ENCODE peak calls at places on chromosomes 6 and 20, in eight cellular contexts. G, P, I, U, Y, F, Q and B are unnamed samples.

GRCh38 chr20:44442298-44443070 is 33.2 kb upstream of the TTPAL start:
- DNase-seq in G (no peak), P (no peak), I (no peak), U (no peak), Y (no peak), F (no peak), Q (no peak), B (peak)

GRCh38 chr6:56515081-56515905 is 127.4 kb downstream of the DST start:
- DNase-seq in G (no peak), P (no peak), I (no peak), U (no peak), Y (no peak), F (no peak), Q (no peak), B (no peak)

GRCh38 chr6:41674231-41675000 is 36.1 kb downstream of the MDFI start:
- DNase-seq in G (peak), P (no peak), I (no peak), U (no peak), Y (no peak), F (no peak), Q (no peak), B (no peak)

GRCh38 chr6:142242269-142242668 is 59.5 kb upstream of the ADGRG6 start:
- DNase-seq in G (no peak), P (no peak), I (peak), U (peak), Y (no peak), F (no peak), Q (no peak), B (no peak)

GRCh38 chr20:33784225-33784624 is 26.9 kb upstream of the CHMP4B start:
- DNase-seq in G (no peak), P (no peak), I (peak), U (no peak), Y (no peak), F (no peak), Q (no peak), B (no peak)

GRCh38 chr20:17757496-17757895 is 57.7 kb downstream of the BANF2 start:
- DNase-seq in G (no peak), P (no peak), I (no peak), U (no peak), Y (no peak), F (no peak), Q (no peak), B (no peak)

GRCh38 chr20:44309763-44310663 is 989 bp downstream of the FITM2 start:
- DNase-seq in G (no peak), P (peak), I (peak), U (peak), Y (peak), F (no peak), Q (no peak), B (peak)

GRCh38 chr20:44603327-44603726 is 20.9 kb downstream of the PKIG start:
- DNase-seq in G (no peak), P (no peak), I (peak), U (no peak), Y (no peak), F (no peak), Q (no peak), B (no peak)

GRCh38 chr6:25054469-25054868 is 118.7 kb upstream of the RIPOR2 start:
- DNase-seq in G (no peak), P (peak), I (no peak), U (peak), Y (no peak), F (no peak), Q (no peak), B (no peak)

GRCh38 chr20:19404836-19405235 is 192.4 kb downstream of the SLC24A3 start:
- DNase-seq in G (no peak), P (no peak), I (no peak), U (no peak), Y (no peak), F (no peak), Q (no peak), B (no peak)

GRCh38 chr6:10555625-10556309 is 34.6 kb downstream of the GCNT2 start:
- DNase-seq in G (peak), P (peak), I (peak), U (peak), Y (peak), F (peak), Q (no peak), B (peak)

GRCh38 chr20:25695532-25696383 is 895 bp downstream of the ZNF337 start:
- DNase-seq in G (no peak), P (no peak), I (peak), U (peak), Y (no peak), F (no peak), Q (no peak), B (peak)

GRCh38 chr6:84089081-84089480 is 55.5 kb downstream of the MRAP2 start:
- DNase-seq in G (no peak), P (no peak), I (no peak), U (no peak), Y (no peak), F (no peak), Q (no peak), B (no peak)

GRCh38 chr20:45392733-45393132 is 14.6 kb upstream of the TP53TG5 start:
- DNase-seq in G (no peak), P (no peak), I (peak), U (no peak), Y (no peak), F (no peak), Q (no peak), B (no peak)

GRCh38 chr6:11212625-11213024 is 19.8 kb downstream of the NEDD9 start:
- DNase-seq in G (no peak), P (no peak), I (no peak), U (peak), Y (peak), F (no peak), Q (no peak), B (no peak)

GRCh38 chr6:81938991-81939773 is 186.7 kb upstream of the TENT5A start:
- DNase-seq in G (no peak), P (peak), I (peak), U (peak), Y (no peak), F (no peak), Q (no peak), B (no peak)

GRCh38 chr6:82259389-82259788 is 11.8 kb upstream of the IBTK start:
- DNase-seq in G (no peak), P (no peak), I (no peak), U (no peak), Y (no peak), F (no peak), Q (no peak), B (no peak)

GRCh38 chr6:148389086-148389485 is 46.4 kb downstream of the SASH1 start:
- DNase-seq in G (no peak), P (no peak), I (no peak), U (no peak), Y (no peak), F (no peak), Q (no peak), B (no peak)

GRCh38 chr6:20438462-20439070 is 36.9 kb downstream of the E2F3 start:
- DNase-seq in G (no peak), P (no peak), I (no peak), U (no peak), Y (no peak), F (no peak), Q (no peak), B (no peak)

GRCh38 chr20:709421-709820 is 33.8 kb upstream of the SCRT2 start:
- DNase-seq in G (no peak), P (no peak), I (no peak), U (peak), Y (peak), F (no peak), Q (no peak), B (no peak)

GRCh38 chr20:19738936-19739335 is 19.1 kb upstream of the RIN2 start:
- DNase-seq in G (no peak), P (no peak), I (no peak), U (no peak), Y (no peak), F (no peak), Q (no peak), B (no peak)

GRCh38 chr6:63859520-63859919 is 223.9 kb downstream of the PHF3 start:
- DNase-seq in G (no peak), P (no peak), I (no peak), U (peak), Y (no peak), F (no peak), Q (no peak), B (no peak)

GRCh38 chr6:100176321-100176950 is 182.4 kb upstream of the MCHR2 start:
- DNase-seq in G (peak), P (no peak), I (peak), U (peak), Y (no peak), F (no peak), Q (no peak), B (no peak)

GRCh38 chr6:35360349-35361138 is 18.2 kb downstream of the PPARD start:
- DNase-seq in G (no peak), P (no peak), I (peak), U (peak), Y (peak), F (peak), Q (no peak), B (no peak)

DNA sequence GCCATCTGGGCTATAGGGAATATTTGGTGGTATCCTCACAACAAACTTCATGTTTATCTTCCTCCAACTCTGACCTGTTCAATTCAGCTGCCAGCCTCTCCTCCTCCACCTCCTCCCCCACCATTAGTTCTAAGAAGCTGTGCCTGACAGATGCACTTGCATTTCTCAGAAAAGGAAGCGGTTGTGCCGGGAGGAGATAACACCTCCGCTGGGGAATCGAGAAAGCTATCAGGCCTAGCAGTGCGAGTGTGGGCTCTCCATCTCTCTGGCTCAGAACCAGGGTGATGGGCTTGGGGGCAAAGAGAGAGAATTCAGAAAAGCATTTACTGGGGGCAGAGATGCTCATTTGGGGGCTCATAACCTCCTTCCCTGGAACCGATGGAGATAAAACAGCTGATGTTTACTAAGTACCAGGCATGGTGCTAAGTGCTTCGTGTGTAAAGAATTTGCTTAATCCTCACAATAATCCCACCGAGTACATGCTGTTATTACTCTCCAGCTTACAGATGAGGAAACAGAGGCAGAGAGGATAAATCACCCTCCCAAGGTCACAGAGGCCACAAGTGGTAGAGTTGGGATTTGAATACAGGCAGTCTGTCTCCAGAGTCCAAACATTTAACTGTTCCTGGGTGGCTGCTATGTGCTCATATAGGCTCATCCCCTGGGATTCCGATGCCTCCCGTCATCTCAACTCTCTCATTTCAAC is 38.3 kb downstream of the COX4I2 start:
- DNase-seq in G (no peak), P (no peak), I (no peak), U (peak), Y (no peak), F (no peak), Q (no peak), B (no peak)
- H3K4me3 ChIP-seq in G (no peak), P (no peak), I (no peak), U (peak), Y (peak), F (peak), Q (no peak), B (peak)

GRCh38 chr6:155439376-155439775 is 16.3 kb downstream of the NOX3 start:
- DNase-seq in G (no peak), P (no peak), I (no peak), U (no peak), Y (no peak), F (no peak), Q (no peak), B (no peak)
- H3K4me3 ChIP-seq in G (no peak), P (no peak), I (no peak), U (no peak), Y (no peak), F (no peak), Q (no peak), B (no peak)

GRCh38 chr6:170089937-170090335 is 200.9 kb downstream of the DLL1 start:
- DNase-seq in G (peak), P (no peak), I (no peak), U (no peak), Y (no peak), F (peak), Q (no peak), B (peak)

GRCh38 chr6:170087946-170088348 is 202.9 kb downstream of the DLL1 start:
- DNase-seq in G (peak), P (no peak), I (no peak), U (no peak), Y (peak), F (peak), Q (no peak), B (peak)

GRCh38 chr6:170090561-170090960 is 200.3 kb downstream of the DLL1 start:
- DNase-seq in G (no peak), P (no peak), I (no peak), U (no peak), Y (no peak), F (no peak), Q (no peak), B (no peak)

GRCh38 chr6:170086639-170087420 is 204.0 kb downstream of the DLL1 start:
- DNase-seq in G (peak), P (no peak), I (no peak), U (no peak), Y (peak), F (peak), Q (no peak), B (peak)

DNA sequence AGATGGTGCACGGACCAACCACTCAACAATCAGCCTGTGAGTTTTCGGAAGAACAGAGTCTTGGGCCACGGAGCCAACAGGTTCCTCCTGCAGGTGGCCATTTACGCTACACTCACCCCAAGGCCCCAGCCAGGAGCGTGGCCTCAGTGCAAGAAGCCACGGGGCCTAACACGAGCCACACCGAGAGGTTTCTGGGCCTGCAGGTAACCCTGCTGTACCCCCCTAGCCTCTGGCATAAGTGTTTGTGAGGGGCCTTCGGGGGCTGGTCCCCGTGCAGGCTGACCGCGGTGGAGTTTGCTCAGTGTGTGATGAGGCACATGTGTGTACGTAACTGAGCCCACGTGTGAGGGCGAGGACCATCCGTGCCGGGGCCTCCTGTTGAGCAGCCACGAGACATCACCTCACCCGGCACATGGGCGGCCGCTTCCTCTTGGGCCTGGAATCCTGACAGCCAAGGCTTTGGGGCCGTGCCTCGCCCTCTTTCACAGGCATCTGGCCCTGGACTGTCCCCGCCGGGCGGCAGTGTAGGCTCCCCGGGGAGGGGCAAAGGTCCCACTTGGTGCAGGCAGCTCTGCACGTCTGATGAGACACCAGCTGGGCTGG is 202.4 kb downstream of the DLL1 start:
- DNase-seq in G (peak), P (no peak), I (no peak), U (no peak), Y (peak), F (peak), Q (no peak), B (peak)
- H3K4me3 ChIP-seq in G (no peak), P (no peak), I (no peak), U (no peak), Y (no peak), F (peak), Q (no peak), B (no peak)

GRCh38 chr6:29964904-29965872 is 22.9 kb downstream of the HLA-A start:
- DNase-seq in G (peak), P (peak), I (peak), U (peak), Y (peak), F (peak), Q (peak), B (peak)

GRCh38 chr6:29964553-29964903 is 22.2 kb downstream of the HLA-A start:
- DNase-seq in G (no peak), P (no peak), I (no peak), U (no peak), Y (no peak), F (no peak), Q (no peak), B (no peak)

GRCh38 chr6:29967379-29968010 is 25.2 kb downstream of the HLA-A start:
- DNase-seq in G (no peak), P (peak), I (no peak), U (no peak), Y (no peak), F (no peak), Q (no peak), B (peak)

GRCh38 chr6:29968130-29968529 is 25.8 kb downstream of the HLA-A start:
- DNase-seq in G (no peak), P (peak), I (peak), U (peak), Y (no peak), F (no peak), Q (no peak), B (no peak)

GRCh38 chr6:29965873-29966601 is 23.7 kb downstream of the HLA-A start:
- DNase-seq in G (peak), P (peak), I (peak), U (peak), Y (peak), F (peak), Q (peak), B (peak)
- H3K4me3 ChIP-seq in G (peak), P (peak), I (peak), U (no peak), Y (peak), F (peak), Q (peak), B (peak)

GRCh38 chr6:52881662-52881995 is 27.9 kb downstream of the GSTA3 start:
- DNase-seq in G (no peak), P (no peak), I (no peak), U (no peak), Y (no peak), F (no peak), Q (no peak), B (no peak)
- H3K4me3 ChIP-seq in G (peak), P (peak), I (peak), U (no peak), Y (peak), F (peak), Q (peak), B (peak)

DNA sequence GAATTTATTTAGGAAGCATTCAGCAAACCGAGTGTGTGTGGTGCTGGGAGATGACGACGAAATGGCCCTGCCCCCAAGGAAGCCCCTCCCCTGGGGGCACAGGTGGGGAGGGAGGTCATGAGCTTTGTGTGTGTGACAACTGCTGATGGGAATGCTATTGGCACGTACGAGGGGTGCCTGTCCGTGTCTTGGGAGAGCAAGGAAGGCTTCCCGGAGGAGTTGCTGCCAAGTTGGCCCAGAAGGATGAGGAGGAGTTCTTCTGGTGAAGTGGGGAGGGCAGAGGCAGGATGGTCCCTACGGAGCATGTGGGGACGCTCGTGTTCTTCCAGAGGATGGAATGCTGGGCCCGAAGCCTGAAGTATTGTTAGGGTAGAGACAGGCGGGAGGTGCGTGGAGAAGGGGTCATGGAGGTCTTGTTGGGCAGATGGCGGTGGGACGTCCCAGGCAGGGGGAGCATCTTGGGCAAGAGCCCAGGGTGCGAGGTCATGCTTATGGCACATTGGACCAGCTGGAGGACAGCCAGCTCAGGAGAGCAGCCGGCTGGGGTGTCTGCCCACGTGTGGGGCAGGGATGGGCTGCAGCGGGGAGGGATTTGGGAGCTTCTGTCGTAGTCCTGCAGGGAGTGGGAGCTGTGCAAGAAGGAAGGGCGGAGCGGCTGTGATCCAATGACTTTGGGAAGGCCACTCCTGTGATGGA is 46.1 kb downstream of the SYNJ2 start:
- DNase-seq in G (peak), P (no peak), I (no peak), U (peak), Y (peak), F (peak), Q (no peak), B (no peak)
- H3K4me3 ChIP-seq in G (no peak), P (no peak), I (no peak), U (no peak), Y (no peak), F (no peak), Q (no peak), B (no peak)

DNA sequence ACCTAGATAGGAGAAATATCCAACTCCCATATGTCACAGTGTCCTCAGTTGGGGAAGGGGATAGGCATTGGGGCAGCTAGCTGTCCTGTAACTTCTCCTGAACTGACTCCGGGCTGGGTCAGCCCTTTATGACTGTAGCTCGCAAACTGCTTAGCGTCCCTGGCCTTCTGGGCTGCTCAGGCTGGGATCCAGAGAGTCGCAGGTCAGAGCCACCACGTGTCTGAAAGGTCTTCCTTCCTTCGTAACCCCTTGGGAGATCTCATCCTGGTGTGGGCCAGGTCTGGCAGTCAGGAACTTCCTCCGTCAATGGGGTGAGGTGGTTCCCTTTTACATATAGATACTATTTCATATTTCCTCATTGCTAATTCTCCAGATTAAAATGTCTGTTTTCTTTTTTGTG is 28.8 kb upstream of the HINT3 start:
- DNase-seq in G (no peak), P (no peak), I (no peak), U (no peak), Y (no peak), F (no peak), Q (no peak), B (no peak)
- H3K4me3 ChIP-seq in G (no peak), P (no peak), I (no peak), U (no peak), Y (no peak), F (no peak), Q (no peak), B (no peak)

GRCh38 chr6:108839068-108839467 is 9.2 kb upstream of the ARMC2 start:
- DNase-seq in G (no peak), P (no peak), I (peak), U (no peak), Y (no peak), F (no peak), Q (no peak), B (no peak)
- H3K4me3 ChIP-seq in G (no peak), P (no peak), I (peak), U (no peak), Y (no peak), F (no peak), Q (no peak), B (no peak)

DNA sequence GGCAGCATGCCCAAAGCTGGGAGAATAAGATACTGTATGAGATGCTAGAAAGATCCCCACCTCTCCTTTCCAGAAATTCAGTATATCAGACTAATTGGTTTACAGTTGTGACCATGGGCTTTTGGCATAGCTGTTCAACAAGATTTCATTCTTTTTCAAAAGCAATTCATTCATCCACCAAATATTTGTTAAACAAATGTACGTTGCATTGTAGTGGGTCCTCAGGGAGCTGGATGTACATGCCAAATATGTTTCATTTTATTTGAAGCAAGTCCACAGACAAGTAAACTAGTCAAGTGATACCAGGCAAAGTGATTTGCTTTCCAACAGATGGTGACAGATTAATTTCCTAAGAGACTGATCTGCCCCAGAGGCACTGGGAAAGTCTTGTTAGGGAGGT is 85.8 kb upstream of the ESR1 start:
- DNase-seq in G (no peak), P (no peak), I (no peak), U (no peak), Y (no peak), F (no peak), Q (no peak), B (no peak)
- H3K4me3 ChIP-seq in G (no peak), P (no peak), I (no peak), U (no peak), Y (no peak), F (no peak), Q (no peak), B (no peak)